ENCODE peak calls at places on chromosomes 4 and X, in five cellular contexts. One of them, this sample, is unnamed.

GRCh38 chrX:150227873-150228272 is 135.2 kb upstream of the MAMLD1 start:
- DNase-seq in A549: no peak
- DNase-seq in NCI-H1694 treated with DMSO at 0.1 percent for 48 hours: peak
- DNase-seq in astrocyte of the spinal cord: no peak
- DNase-seq in neural crest cell: no peak
- DNase-seq in this sample: no peak

GRCh38 chrX:9071031-9071650 is 37.2 kb upstream of the FAM9B start:
- DNase-seq in A549: no peak
- DNase-seq in NCI-H1694 treated with DMSO at 0.1 percent for 48 hours: no peak
- DNase-seq in astrocyte of the spinal cord: peak
- DNase-seq in neural crest cell: no peak
- DNase-seq in this sample: peak

GRCh38 chrX:4841216-4841745 is 1127.8 kb upstream of the PRKX start:
- DNase-seq in A549: no peak
- DNase-seq in NCI-H1694 treated with DMSO at 0.1 percent for 48 hours: no peak
- DNase-seq in astrocyte of the spinal cord: peak
- DNase-seq in neural crest cell: no peak
- DNase-seq in this sample: no peak

GRCh38 chr4:56326363-56326762 is 60.9 kb downstream of the AASDH start:
- DNase-seq in A549: no peak
- DNase-seq in NCI-H1694 treated with DMSO at 0.1 percent for 48 hours: no peak
- DNase-seq in astrocyte of the spinal cord: no peak
- DNase-seq in neural crest cell: no peak
- DNase-seq in this sample: no peak

GRCh38 chrX:153669174-153669890 is 4.3 kb downstream of the PNCK start:
- DNase-seq in A549: peak
- DNase-seq in NCI-H1694 treated with DMSO at 0.1 percent for 48 hours: peak
- DNase-seq in astrocyte of the spinal cord: no peak
- DNase-seq in neural crest cell: no peak
- DNase-seq in this sample: no peak

GRCh38 chr4:182916483-182917181 is 554 bp downstream of the DCTD start:
- DNase-seq in A549: peak
- DNase-seq in NCI-H1694 treated with DMSO at 0.1 percent for 48 hours: no peak
- DNase-seq in astrocyte of the spinal cord: peak
- DNase-seq in neural crest cell: peak
- DNase-seq in this sample: peak

GRCh38 chr4:138259801-138260200 is 17.7 kb upstream of the SLC7A11 start:
- DNase-seq in A549: no peak
- DNase-seq in NCI-H1694 treated with DMSO at 0.1 percent for 48 hours: no peak
- DNase-seq in astrocyte of the spinal cord: peak
- DNase-seq in neural crest cell: no peak
- DNase-seq in this sample: peak

GRCh38 chr4:126708716-126709115 is 924.0 kb upstream of the INTU start:
- DNase-seq in A549: no peak
- DNase-seq in NCI-H1694 treated with DMSO at 0.1 percent for 48 hours: no peak
- DNase-seq in astrocyte of the spinal cord: no peak
- DNase-seq in neural crest cell: no peak
- DNase-seq in this sample: no peak

GRCh38 chr4:141684785-141685184 is 48.4 kb downstream of the IL15 start:
- DNase-seq in A549: no peak
- DNase-seq in NCI-H1694 treated with DMSO at 0.1 percent for 48 hours: no peak
- DNase-seq in astrocyte of the spinal cord: peak
- DNase-seq in neural crest cell: no peak
- DNase-seq in this sample: no peak

GRCh38 chr4:118683513-118683912 is 1.7 kb upstream of the METTL14 start:
- DNase-seq in A549: no peak
- DNase-seq in NCI-H1694 treated with DMSO at 0.1 percent for 48 hours: no peak
- DNase-seq in astrocyte of the spinal cord: no peak
- DNase-seq in neural crest cell: no peak
- DNase-seq in this sample: no peak

GRCh38 chr4:86593726-86594558 is at the start of gene PTPN13:
- DNase-seq in A549: peak
- DNase-seq in NCI-H1694 treated with DMSO at 0.1 percent for 48 hours: peak
- DNase-seq in astrocyte of the spinal cord: peak
- DNase-seq in neural crest cell: peak
- DNase-seq in this sample: peak

GRCh38 chr4:20311863-20312262 is 60.2 kb downstream of the SLIT2 start:
- DNase-seq in A549: no peak
- DNase-seq in NCI-H1694 treated with DMSO at 0.1 percent for 48 hours: no peak
- DNase-seq in astrocyte of the spinal cord: peak
- DNase-seq in neural crest cell: no peak
- DNase-seq in this sample: no peak

GRCh38 chr4:184453402-184454160 is 20.8 kb downstream of the IRF2 start:
- DNase-seq in A549: no peak
- DNase-seq in NCI-H1694 treated with DMSO at 0.1 percent for 48 hours: no peak
- DNase-seq in astrocyte of the spinal cord: peak
- DNase-seq in neural crest cell: no peak
- DNase-seq in this sample: no peak

This sample was measured in SW480.